ENCODE peak calls at places on chromosomes 6 and 20, in four cellular contexts. One of them, this sample, is unnamed.

GRCh38 chr6:158629376-158630221 is 14.9 kb downstream of the DYNLT1 start:
- DNase-seq in left ventricle myocardium inferior: no peak
- DNase-seq in pancreas: peak; percentile 45
- DNase-seq in cardiac muscle cell: peak; percentile 56
- DNase-seq in this sample: peak; percentile 79

GRCh38 chr6:132404736-132405135 is 3.5 kb upstream of the MOXD1 start:
- DNase-seq in left ventricle myocardium inferior: no peak
- DNase-seq in pancreas: no peak
- DNase-seq in cardiac muscle cell: no peak
- DNase-seq in this sample: no peak

GRCh38 chr6:73285674-73286283 is 22.8 kb upstream of the KHDC1 start:
- DNase-seq in left ventricle myocardium inferior: no peak
- DNase-seq in pancreas: no peak
- DNase-seq in cardiac muscle cell: peak; percentile 41
- DNase-seq in this sample: peak; percentile 64

GRCh38 chr6:109010703-109011102 is 83.9 kb downstream of the SESN1 start:
- DNase-seq in left ventricle myocardium inferior: no peak
- DNase-seq in pancreas: no peak
- DNase-seq in cardiac muscle cell: no peak
- DNase-seq in this sample: no peak

GRCh38 chr6:141244366-141244765 is 888.4 kb upstream of the GJE1 start:
- DNase-seq in left ventricle myocardium inferior: no peak
- DNase-seq in pancreas: no peak
- DNase-seq in cardiac muscle cell: no peak
- DNase-seq in this sample: no peak

GRCh38 chr6:29992792-29993191 is 50.5 kb downstream of the HLA-A start:
- DNase-seq in left ventricle myocardium inferior: no peak
- DNase-seq in pancreas: no peak
- DNase-seq in cardiac muscle cell: no peak
- DNase-seq in this sample: no peak

GRCh38 chr6:104954091-104954797 is 2.7 kb upstream of the LIN28B start:
- DNase-seq in left ventricle myocardium inferior: no peak
- DNase-seq in pancreas: no peak
- DNase-seq in cardiac muscle cell: peak; percentile 47
- DNase-seq in this sample: no peak

GRCh38 chr20:1555952-1556351 is 1.6 kb downstream of the SIRPD start:
- DNase-seq in left ventricle myocardium inferior: no peak
- DNase-seq in pancreas: no peak
- DNase-seq in cardiac muscle cell: no peak
- DNase-seq in this sample: no peak

GRCh38 chr6:76682842-76683241 is 610.4 kb upstream of the IMPG1 start:
- DNase-seq in left ventricle myocardium inferior: no peak
- DNase-seq in pancreas: no peak
- DNase-seq in cardiac muscle cell: peak; percentile 16
- DNase-seq in this sample: no peak

DNA sequence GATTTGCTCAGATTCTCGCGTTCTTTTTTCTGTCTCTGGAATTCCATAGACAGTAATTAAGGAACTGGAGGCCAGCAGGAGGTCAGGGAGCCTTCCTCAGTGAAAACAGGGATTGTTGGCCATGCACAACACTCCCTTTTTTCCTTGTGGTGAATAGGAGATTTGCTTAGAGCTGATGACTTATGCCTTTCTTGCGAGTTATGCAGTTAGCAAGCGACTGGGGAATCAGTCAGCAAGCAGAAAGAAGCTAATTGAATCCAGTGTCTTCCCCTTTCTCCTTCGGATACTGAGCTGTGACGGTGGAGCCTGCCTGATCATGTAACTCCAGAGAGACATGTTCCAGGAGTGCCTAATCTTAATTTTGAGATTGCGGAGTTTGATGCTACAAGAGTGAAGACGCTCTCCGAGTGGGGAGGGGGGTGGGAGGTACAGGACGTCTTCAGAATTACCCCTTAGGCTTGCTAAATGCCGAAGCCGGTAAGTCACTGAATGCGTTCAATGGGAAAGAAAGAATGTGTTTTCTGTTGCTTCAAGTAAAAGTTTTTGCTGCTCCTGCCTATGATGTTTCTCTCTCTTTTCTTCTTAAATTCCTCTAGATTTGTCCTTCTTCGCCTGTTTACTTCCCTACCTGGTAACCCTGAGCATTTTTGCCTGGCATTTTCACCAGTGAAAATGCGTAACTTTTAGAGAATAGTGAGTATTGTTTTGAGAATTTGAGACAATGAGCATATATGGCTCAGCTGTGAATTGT is 165.9 kb downstream of the SASH1 start:
- DNase-seq in left ventricle myocardium inferior: no peak
- DNase-seq in pancreas: no peak
- DNase-seq in cardiac muscle cell: no peak
- DNase-seq in this sample: peak; percentile 34
- H3K4me3 ChIP-seq in left ventricle myocardium inferior: peak overlapping the region; percentile 64
- H3K4me3 ChIP-seq in pancreas: no peak overlapping the region
- H3K4me3 ChIP-seq in cardiac muscle cell: no peak overlapping the region
- H3K4me3 ChIP-seq in this sample: no peak overlapping the region

DNA sequence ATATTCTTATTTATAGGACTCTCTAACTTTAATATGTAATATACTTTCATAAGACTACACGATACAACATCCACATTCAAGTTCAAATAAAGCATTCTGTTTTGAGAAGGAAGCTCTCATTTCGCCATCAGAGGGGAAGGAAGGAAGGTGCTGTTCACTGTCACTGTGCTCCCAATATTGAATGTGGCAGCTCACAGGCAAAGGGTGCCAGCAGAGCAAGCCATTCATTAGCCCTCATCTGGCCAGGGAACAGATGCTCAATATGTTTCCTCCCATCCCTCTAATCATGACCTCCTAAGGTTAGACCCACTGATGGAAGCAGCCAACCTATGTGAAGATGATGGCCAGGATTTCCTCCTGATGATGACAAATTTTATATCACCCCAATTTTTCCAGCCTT is 154.4 kb downstream of the DST start:
- DNase-seq in left ventricle myocardium inferior: no peak
- DNase-seq in pancreas: no peak
- DNase-seq in cardiac muscle cell: no peak
- DNase-seq in this sample: no peak
- H3K36me3 ChIP-seq in left ventricle myocardium inferior: peaks cover 83% of the 10 kb centered on the region
- H3K36me3 ChIP-seq in pancreas: no peaks in the 10 kb centered on the region
- H3K36me3 ChIP-seq in cardiac muscle cell: peaks cover 36% of the 10 kb centered on the region
- H3K36me3 ChIP-seq in this sample: peaks cover 6% of the 10 kb centered on the region

DNA sequence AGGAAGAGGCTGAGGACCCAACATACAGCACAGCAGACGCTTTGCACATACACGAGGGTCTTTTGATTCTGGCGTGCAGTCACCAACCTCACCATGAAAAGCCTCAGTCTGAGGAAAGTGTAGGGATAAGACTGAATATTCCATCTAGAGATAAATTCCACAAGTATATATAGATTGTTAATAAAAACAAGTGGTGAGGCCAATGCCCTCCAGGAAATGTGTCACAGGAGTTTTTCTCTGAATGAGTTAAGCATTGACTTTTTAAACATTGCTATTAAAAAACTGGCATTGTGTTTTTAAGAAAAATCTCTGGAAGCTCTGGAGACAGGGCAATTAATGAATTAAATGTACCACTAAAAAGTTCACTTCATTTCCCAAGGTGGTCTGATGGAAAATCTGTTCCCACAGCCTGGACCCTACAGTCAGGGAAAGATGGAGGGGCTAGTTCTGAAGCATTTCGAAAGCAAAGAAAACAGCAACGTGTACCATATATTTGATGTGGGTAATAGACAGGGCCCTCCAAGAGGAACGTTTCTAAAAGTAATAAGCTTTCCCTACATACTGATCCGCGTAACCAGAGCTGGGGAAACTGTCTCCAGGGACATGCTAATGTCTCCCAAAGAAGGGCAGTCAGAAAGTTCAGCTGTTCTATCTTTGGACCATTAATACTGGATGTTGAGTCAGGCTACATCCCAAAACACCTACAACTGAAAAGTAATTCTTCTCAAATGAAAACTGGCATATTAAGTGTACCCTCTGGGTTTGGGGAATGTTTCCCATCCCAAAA is 301.1 kb downstream of the FOXC1 start:
- DNase-seq in left ventricle myocardium inferior: no peak
- DNase-seq in pancreas: no peak
- DNase-seq in cardiac muscle cell: no peak
- DNase-seq in this sample: no peak
- H3K4me3 ChIP-seq in left ventricle myocardium inferior: no peak overlapping the region
- H3K4me3 ChIP-seq in pancreas: no peak overlapping the region
- H3K4me3 ChIP-seq in cardiac muscle cell: no peak overlapping the region
- H3K4me3 ChIP-seq in this sample: no peak overlapping the region

DNA sequence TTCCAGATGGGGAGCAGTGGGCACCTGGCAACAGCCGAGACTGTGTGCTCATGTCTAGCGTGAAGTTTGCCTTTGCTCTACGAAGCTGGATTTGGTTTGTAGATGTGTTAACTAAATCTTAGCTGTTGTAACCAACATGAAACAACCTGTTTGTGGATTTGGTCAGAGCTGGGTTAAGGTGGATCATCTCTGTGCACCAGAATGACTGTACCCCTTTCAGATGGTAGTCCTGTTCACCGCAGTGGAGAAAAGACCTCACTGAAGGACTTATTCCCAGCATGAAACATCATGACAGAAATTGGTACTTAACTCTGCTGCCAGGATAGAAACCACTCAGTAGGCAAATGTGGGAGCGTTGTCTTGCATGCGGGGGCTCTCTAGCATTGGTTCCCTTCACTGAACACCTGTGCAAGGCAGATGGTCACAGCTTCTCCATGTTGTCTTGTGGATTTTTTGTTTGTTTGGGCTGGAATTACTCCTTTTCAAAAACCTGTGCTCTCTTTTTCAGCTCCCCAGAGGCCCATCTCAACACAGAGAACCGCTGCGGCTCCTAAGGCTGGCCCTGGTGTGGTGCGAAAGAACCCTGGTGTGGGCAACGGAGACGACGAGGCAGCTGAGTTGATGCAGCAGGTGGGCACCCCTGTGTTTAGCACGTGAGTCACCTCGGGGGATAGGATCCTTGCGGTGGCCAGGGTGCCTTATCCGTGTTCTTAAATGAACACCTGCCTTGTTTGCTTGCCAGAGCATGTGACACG is 19.3 kb upstream of the EFCAB8 start:
- DNase-seq in left ventricle myocardium inferior: no peak
- DNase-seq in pancreas: no peak
- DNase-seq in cardiac muscle cell: no peak
- DNase-seq in this sample: no peak
- H3K36me3 ChIP-seq in left ventricle myocardium inferior: peaks cover 70% of the 10 kb centered on the region
- H3K36me3 ChIP-seq in pancreas: no peaks in the 10 kb centered on the region
- H3K36me3 ChIP-seq in cardiac muscle cell: peaks cover 49% of the 10 kb centered on the region
- H3K36me3 ChIP-seq in this sample: peaks cover 50% of the 10 kb centered on the region

GRCh38 chr6:149648148-149649145 is at the start of gene KATNA1:
- DNase-seq in left ventricle myocardium inferior: peak; percentile 87
- DNase-seq in pancreas: peak; percentile 88
- DNase-seq in cardiac muscle cell: peak; percentile 92
- DNase-seq in this sample: peak; percentile 97

GRCh38 chr6:149642829-149643580 is 5.5 kb downstream of the KATNA1 start:
- DNase-seq in left ventricle myocardium inferior: no peak
- DNase-seq in pancreas: no peak
- DNase-seq in cardiac muscle cell: no peak
- DNase-seq in this sample: no peak

GRCh38 chr6:149651056-149651455 is 2.5 kb upstream of the KATNA1 start:
- DNase-seq in left ventricle myocardium inferior: no peak
- DNase-seq in pancreas: no peak
- DNase-seq in cardiac muscle cell: no peak
- DNase-seq in this sample: no peak

GRCh38 chr6:149646599-149646998 is 1.9 kb downstream of the KATNA1 start:
- DNase-seq in left ventricle myocardium inferior: no peak
- DNase-seq in pancreas: no peak
- DNase-seq in cardiac muscle cell: no peak
- DNase-seq in this sample: no peak
- H3K4me3 ChIP-seq in left ventricle myocardium inferior: peak overlapping the region; percentile 96
- H3K4me3 ChIP-seq in pancreas: no peak overlapping the region
- H3K4me3 ChIP-seq in cardiac muscle cell: peak overlapping the region; percentile 64
- H3K4me3 ChIP-seq in this sample: peak overlapping the region; percentile 89

DNA sequence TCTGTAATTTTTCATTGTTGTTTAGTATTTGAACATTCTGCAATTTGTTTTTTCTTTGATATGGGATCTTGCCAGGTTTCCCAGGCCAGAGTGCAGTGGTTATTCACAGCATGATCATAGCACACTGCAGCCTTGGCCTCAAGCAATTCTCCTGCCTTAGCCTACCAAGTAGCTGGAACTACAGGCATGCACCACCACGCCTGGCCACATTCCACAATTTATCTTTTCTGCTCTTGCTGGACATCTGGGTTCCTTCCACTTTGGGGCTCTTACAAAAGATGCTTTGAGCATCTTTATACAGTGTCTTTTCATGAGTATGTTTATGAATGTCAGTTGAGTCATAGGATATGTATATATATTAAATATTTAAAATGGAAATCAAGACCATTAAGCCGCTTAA is 42.0 kb downstream of the PGM3 start:
- DNase-seq in left ventricle myocardium inferior: no peak
- DNase-seq in pancreas: no peak
- DNase-seq in cardiac muscle cell: no peak
- DNase-seq in this sample: no peak
- H3K36me3 ChIP-seq in left ventricle myocardium inferior: peaks cover 80% of the 10 kb centered on the region
- H3K36me3 ChIP-seq in pancreas: no peaks in the 10 kb centered on the region
- H3K36me3 ChIP-seq in cardiac muscle cell: peaks cover 25% of the 10 kb centered on the region
- H3K36me3 ChIP-seq in this sample: peaks cover 1% of the 10 kb centered on the region

GRCh38 chr20:45373353-45374100 is 4.6 kb downstream of the TP53TG5 start:
- DNase-seq in left ventricle myocardium inferior: peak; percentile 88
- DNase-seq in pancreas: peak; percentile 84
- DNase-seq in cardiac muscle cell: peak; percentile 92
- DNase-seq in this sample: peak; percentile 90
- H3K4me3 ChIP-seq in left ventricle myocardium inferior: peak overlapping the region; percentile 74
- H3K4me3 ChIP-seq in pancreas: peak overlapping the region; percentile 26
- H3K4me3 ChIP-seq in cardiac muscle cell: peak overlapping the region; percentile 23
- H3K4me3 ChIP-seq in this sample: peak overlapping the region; percentile 45

DNA sequence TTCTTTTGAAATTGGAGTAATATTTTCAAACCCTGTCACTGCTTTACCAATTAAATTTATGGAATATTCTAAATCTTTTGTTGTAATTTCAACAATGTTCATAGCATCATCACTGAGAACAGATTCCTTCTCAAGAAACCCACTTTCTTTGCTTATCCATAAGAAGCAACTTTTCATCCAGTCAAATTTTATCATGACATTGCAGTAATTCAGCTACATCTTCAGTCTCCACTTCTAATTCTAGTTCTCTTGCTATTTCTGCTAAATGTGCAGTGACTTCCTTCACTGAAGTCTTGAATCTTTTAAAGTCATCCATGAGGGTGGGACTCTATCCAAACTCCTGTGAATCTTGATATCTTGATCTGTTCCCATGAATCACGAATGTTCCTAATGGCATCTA is 132.4 kb downstream of the INSM1 start:
- DNase-seq in left ventricle myocardium inferior: no peak
- DNase-seq in pancreas: no peak
- DNase-seq in cardiac muscle cell: no peak
- DNase-seq in this sample: no peak
- H3K36me3 ChIP-seq in left ventricle myocardium inferior: peaks cover 89% of the 10 kb centered on the region
- H3K36me3 ChIP-seq in pancreas: no peaks in the 10 kb centered on the region
- H3K36me3 ChIP-seq in cardiac muscle cell: peaks cover 8% of the 10 kb centered on the region
- H3K36me3 ChIP-seq in this sample: peaks cover 2% of the 10 kb centered on the region

This sample was measured in H7.